ENCODE peak calls at places on chromosome 16, in six cellular contexts. J is Kasumi-1; F is AG09319; E is sciatic nerve; S is effector memory CD4-positive, alpha-beta T cell; P is NCI-H1092 treated with DMSO at 0.1 percent for 48 hours. T is an unnamed sample.

GRCh38 chr16:77531741-77532140 is 96.9 kb upstream of the ADAMTS18 start:
- DNase-seq in J (no peak), F (peak; percentile 87), E (no peak), S (no peak), P (no peak), T (peak; percentile 3)

GRCh38 chr16:11547517-11547916 is 39.2 kb downstream of the LITAF start:
- DNase-seq in J (no peak), F (no peak), E (no peak), S (no peak), P (no peak), T (no peak)

GRCh38 chr16:11655655-11656054 is 12.6 kb upstream of the SNN start:
- DNase-seq in J (no peak), F (no peak), E (no peak), S (no peak), P (no peak), T (no peak)

GRCh38 chr16:85652431-85653221 is 36.1 kb downstream of the GINS2 start:
- DNase-seq in J (no peak), F (no peak), E (peak; percentile 84), S (no peak), P (peak; percentile 43), T (peak; percentile 74)

GRCh38 chr16:68445458-68445857 is 2.9 kb downstream of the SMPD3 start:
- DNase-seq in J (peak; percentile 84), F (no peak), E (no peak), S (no peak), P (peak; percentile 88), T (peak; percentile 85)

GRCh38 chr16:155031-155398 is 2.6 kb downstream of the HBZ start:
- DNase-seq in J (no peak), F (no peak), E (no peak), S (no peak), P (no peak), T (no peak)

GRCh38 chr16:56657555-56658430 is at the start of gene MT1F:
- DNase-seq in J (no peak), F (no peak), E (peak; percentile 77), S (peak; percentile 59), P (peak; percentile 3), T (peak; percentile 77)

GRCh38 chr16:69273009-69273408 is 38.1 kb upstream of the VPS4A start:
- DNase-seq in J (no peak), F (no peak), E (no peak), S (no peak), P (no peak), T (no peak)

GRCh38 chr16:15682105-15682570 is 32.1 kb downstream of the NDE1 start:
- DNase-seq in J (peak; percentile 54), F (peak; percentile 10), E (no peak), S (peak; percentile 17), P (no peak), T (peak; percentile 23)

GRCh38 chr16:728131-728889 is 1.4 kb downstream of the HAGHL start:
- DNase-seq in J (no peak), F (no peak), E (peak; percentile 82), S (peak; percentile 51), P (no peak), T (peak; percentile 97)

GRCh38 chr16:11621920-11622651 is 35.4 kb upstream of the LITAF start:
- DNase-seq in J (no peak), F (no peak), E (peak; percentile 67), S (peak; percentile 16), P (peak; percentile 13), T (no peak)

GRCh38 chr16:64983983-64984382 is 137.9 kb downstream of the CDH11 start:
- DNase-seq in J (no peak), F (peak; percentile 37), E (no peak), S (no peak), P (peak; percentile 4), T (peak; percentile 70)

GRCh38 chr16:12020007-12020406 is 43.5 kb downstream of the SNX29 start:
- DNase-seq in J (no peak), F (no peak), E (no peak), S (no peak), P (no peak), T (no peak)

GRCh38 chr16:11805556-11805955 is 8.5 kb upstream of the ZC3H7A start:
- DNase-seq in J (no peak), F (no peak), E (no peak), S (no peak), P (no peak), T (no peak)

GRCh38 chr16:19210968-19211367 is 42.9 kb downstream of the SYT17 start:
- DNase-seq in J (no peak), F (no peak), E (no peak), S (no peak), P (peak; percentile 37), T (no peak)

T was measured in NCI-H69.